ENCODE peak calls at places on chromosomes 7 and 10, in four cellular contexts. U is HCT116, I is fibroblast of lung, B is lower leg skin. R is an unnamed sample.

GRCh38 chr10:23927926-23928325 is 281.0 kb upstream of the KIAA1217 start:
- DNase-seq in I (no peak), B (no peak), U (no peak), R (no peak)

GRCh38 chr7:25894002-25894901 is 257.7 kb upstream of the NFE2L3 start:
- DNase-seq in U (peak), I (no peak), B (no peak), R (no peak)

GRCh38 chr10:131041361-131041916 is 270.1 kb downstream of the TCERG1L start:
- DNase-seq in U (no peak), I (no peak), B (no peak), R (no peak)

GRCh38 chr10:107971973-107972372 is 807.5 kb upstream of the SORCS1 start:
- DNase-seq in U (no peak), I (peak), B (no peak), R (peak)

GRCh38 chr7:82481499-82482097 is 38.0 kb upstream of the CACNA2D1 start:
- DNase-seq in U (peak), I (peak), B (no peak), R (peak)

GRCh38 chr7:40674316-40674715 is 539.5 kb downstream of the SUGCT start:
- DNase-seq in U (no peak), B (no peak), I (peak), R (no peak)

GRCh38 chr10:58894929-58895328 is 281.5 kb upstream of the PHYHIPL start:
- DNase-seq in I (no peak), B (no peak), U (no peak), R (no peak)

GRCh38 chr7:98137826-98138151 is 31.1 kb downstream of the LMTK2 start:
- DNase-seq in U (no peak), B (no peak), I (no peak), R (no peak)

GRCh38 chr7:22002731-22003130 is 57.0 kb upstream of the CDCA7L start:
- DNase-seq in U (no peak), I (no peak), B (no peak), R (no peak)

GRCh38 chr10:99779335-99779734 is 3.1 kb upstream of the ABCC2 start:
- DNase-seq in U (no peak), B (no peak), I (peak), R (peak)

GRCh38 chr10:72461085-72461484 is 106.4 kb upstream of the DNAJB12 start:
- DNase-seq in I (no peak), U (no peak), B (no peak), R (no peak)

GRCh38 chr10:119364941-119365340 is 157.6 kb downstream of the GRK5 start:
- DNase-seq in B (no peak), U (no peak), I (peak), R (no peak)

GRCh38 chr7:121605297-121605640 is 209.2 kb upstream of the FAM3C start:
- DNase-seq in B (no peak), I (peak), U (no peak), R (peak)

GRCh38 chr10:29878492-29878891 is 180.9 kb downstream of the JCAD start:
- DNase-seq in B (no peak), U (no peak), I (no peak), R (no peak)

GRCh38 chr10:29877798-29878491 is 181.4 kb downstream of the JCAD start:
- DNase-seq in B (no peak), U (no peak), I (peak), R (no peak)

GRCh38 chr10:29876008-29876555 is 183.3 kb downstream of the JCAD start:
- DNase-seq in I (peak), B (no peak), U (no peak), R (no peak)

GRCh38 chr10:29873941-29874340 is 185.4 kb downstream of the JCAD start:
- DNase-seq in U (no peak), I (peak), B (no peak), R (no peak)

GRCh38 chr10:29874604-29875269 is 184.6 kb downstream of the JCAD start:
- DNase-seq in U (no peak), B (no peak), I (no peak), R (no peak)
- TF ChIP-seq CTCF in U (no peak), B (no peak), I (no peak), R (no peak)

GRCh38 chr7:2482725-2483451 is 6.7 kb upstream of the GRIFIN start:
- DNase-seq in B (no peak), I (no peak), U (no peak), R (no peak)
- TF ChIP-seq CTCF in B (no peak), I (no peak), U (peak), R (peak)

GRCh38 chr10:113140612-113141011 is 190.6 kb downstream of the TCF7L2 start:
- DNase-seq in I (no peak), U (no peak), B (no peak), R (no peak)

GRCh38 chr10:113142601-113143000 is 192.6 kb downstream of the TCF7L2 start:
- DNase-seq in I (no peak), U (no peak), B (no peak), R (no peak)

GRCh38 chr10:113138937-113139585 is 189.0 kb downstream of the TCF7L2 start:
- DNase-seq in B (no peak), I (no peak), U (no peak), R (no peak)

GRCh38 chr10:113135025-113135424 is 185.0 kb downstream of the TCF7L2 start:
- DNase-seq in U (no peak), I (no peak), B (no peak), R (no peak)

DNA sequence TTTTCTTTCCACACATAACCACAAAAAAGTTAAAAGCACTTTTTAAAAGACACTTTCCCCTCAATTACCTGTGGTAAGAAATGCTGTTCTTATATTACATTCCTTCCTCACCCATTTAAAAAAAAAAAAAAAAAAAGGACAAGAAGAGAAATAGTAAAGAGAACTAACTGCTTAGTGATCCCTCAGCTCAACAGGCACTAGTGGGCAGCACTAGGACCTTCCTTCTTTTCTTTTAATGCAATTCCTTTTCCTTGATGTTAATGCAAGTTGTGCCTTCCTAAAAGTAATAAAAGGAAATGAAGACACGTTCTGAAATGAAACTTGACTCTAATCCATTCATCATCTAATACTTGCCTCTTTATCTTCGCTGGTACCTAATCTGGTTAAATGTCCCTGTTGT is 189.6 kb downstream of the TCF7L2 start:
- DNase-seq in I (peak), B (no peak), U (no peak), R (peak)
- TF ChIP-seq CTCF in I (peak), B (no peak), U (peak), R (peak)

GRCh38 chr10:101054351-101054750 is 7.4 kb upstream of the KAZALD1 start:
- DNase-seq in U (no peak), I (no peak), B (no peak), R (no peak)

GRCh38 chr10:101056365-101057151 is 5.2 kb upstream of the KAZALD1 start:
- DNase-seq in U (no peak), I (no peak), B (no peak), R (no peak)

GRCh38 chr10:101053516-101053915 is 8.3 kb upstream of the KAZALD1 start:
- DNase-seq in I (peak), U (no peak), B (no peak), R (peak)

GRCh38 chr10:101052285-101052684 is 9.5 kb upstream of the KAZALD1 start:
- DNase-seq in B (no peak), I (peak), U (no peak), R (peak)

DNA sequence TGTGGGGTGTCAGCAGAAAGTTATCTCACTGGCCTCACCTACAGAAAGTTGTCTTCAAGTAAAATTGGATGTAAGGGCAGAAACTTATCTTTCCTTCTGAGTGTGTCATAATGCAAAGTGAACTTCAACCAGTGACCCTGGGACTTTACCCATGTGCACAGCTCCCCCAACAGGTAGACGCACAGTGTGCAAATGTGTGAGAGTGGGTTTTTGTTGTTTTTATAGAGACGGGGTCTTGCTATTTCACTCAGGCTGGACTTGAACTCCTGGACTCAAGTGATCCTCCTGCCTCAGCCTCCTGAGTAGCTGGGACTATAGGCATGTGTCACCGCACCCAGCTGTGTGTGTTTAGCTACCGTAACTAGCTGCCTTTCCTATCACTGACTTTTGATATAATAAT is 6.4 kb upstream of the KAZALD1 start:
- DNase-seq in U (no peak), I (no peak), B (no peak), R (no peak)
- TF ChIP-seq CTCF in U (peak), I (no peak), B (no peak), R (peak)

DNA sequence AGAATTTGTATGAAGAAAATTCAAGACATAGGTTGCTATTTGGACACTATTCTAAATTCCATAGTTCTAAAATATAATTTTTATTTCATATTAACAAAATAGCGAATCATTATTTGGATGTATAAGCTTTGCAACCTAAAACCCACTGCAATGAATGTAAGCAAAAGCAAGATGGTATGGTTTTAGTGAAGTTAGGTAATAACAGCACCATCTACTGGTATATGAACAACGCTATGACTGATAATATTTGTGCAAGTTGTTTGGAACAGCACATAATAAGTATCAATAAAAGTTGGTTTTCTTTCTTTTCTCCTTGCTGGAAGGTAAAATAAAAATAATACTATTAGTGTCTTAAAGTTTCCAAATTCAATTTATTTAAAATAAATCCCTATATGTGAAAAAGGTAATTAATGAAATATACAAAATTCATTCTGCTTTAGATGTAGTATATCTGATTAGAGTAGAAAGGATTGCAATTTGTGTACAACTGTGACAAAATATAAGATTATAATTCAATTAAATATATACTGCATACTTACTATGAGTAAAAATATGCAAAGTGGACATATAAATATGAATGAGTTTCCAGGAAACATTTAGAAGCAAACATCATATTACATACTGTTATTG is 79.0 kb upstream of the LSM8 start:
- DNase-seq in B (no peak), I (peak), U (peak), R (no peak)
- TF ChIP-seq CTCF in B (no peak), I (peak), U (peak), R (peak)

GRCh38 chr10:112952282-112952991 is 2.4 kb downstream of the TCF7L2 start:
- DNase-seq in B (no peak), I (peak), U (no peak), R (no peak)

GRCh38 chr10:112949128-112949823 is 771 bp upstream of the TCF7L2 start:
- DNase-seq in I (peak), B (no peak), U (no peak), R (no peak)

GRCh38 chr10:112951349-112952281 is 1.6 kb downstream of the TCF7L2 start:
- DNase-seq in U (peak), I (peak), B (peak), R (peak)

GRCh38 chr10:112950714-112951348 is 784 bp downstream of the TCF7L2 start:
- DNase-seq in U (no peak), B (no peak), I (peak), R (no peak)

GRCh38 chr10:112949875-112950507 is at the start of gene TCF7L2:
- DNase-seq in B (peak), U (peak), I (peak), R (peak)
- TF ChIP-seq CTCF in B (no peak), U (no peak), I (no peak), R (no peak)

DNA sequence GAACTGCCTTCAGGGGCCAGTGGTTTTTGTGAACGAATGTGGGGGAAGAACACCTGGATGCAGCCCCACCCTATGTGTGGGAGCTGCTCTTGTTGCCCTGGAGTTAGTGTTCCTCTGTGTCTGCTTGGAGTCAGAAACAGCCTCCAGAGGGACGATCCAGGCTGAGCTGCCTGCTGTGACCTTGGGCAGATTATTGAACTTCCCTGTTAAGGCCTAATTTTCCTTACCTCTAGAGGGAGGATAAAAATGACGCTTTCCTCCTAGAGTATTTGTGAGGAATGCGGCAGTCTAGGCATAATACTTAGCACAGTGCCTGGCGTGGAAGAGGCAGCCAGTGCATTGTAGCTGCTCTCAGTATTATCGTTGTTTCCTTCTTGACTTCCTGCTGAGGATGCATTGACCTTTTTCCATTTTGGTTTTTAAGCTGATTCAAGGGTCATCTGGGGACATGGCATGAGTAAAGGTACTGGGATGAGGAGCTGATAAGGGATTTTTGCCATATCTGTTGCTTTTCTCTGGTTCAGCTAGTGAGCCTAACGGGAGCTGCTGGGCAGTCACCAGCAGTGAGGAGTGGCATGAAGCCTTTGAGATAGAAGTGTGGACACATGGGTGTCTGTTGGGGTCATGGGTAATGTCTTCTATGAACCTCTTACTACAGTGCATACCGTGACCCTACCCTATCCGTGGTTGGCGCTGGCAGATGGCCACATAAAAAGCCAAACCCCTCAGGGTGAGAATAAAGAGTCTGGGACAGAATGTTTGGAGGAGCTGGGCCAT is 6.4 kb downstream of the ZFYVE27 start:
- DNase-seq in B (no peak), I (no peak), U (no peak), R (no peak)
- TF ChIP-seq CTCF in B (no peak), I (no peak), U (no peak), R (no peak)